ENCODE peak calls at places on chromosomes 6 and 20, in seven cellular contexts. E, O, Q, H, D, S and A are unnamed samples.

GRCh38 chr6:132683543-132683942 is 24.6 kb upstream of the TAAR1 start:
- DNase-seq in E (no peak), O (no peak), Q (no peak), H (no peak), D (peak), S (no peak), A (peak)

GRCh38 chr6:84050408-84050807 is 16.8 kb downstream of the MRAP2 start:
- DNase-seq in E (no peak), O (no peak), Q (no peak), H (no peak), D (no peak), S (no peak), A (no peak)

GRCh38 chr6:143053856-143054255 is 6.8 kb upstream of the AIG1 start:
- DNase-seq in E (no peak), O (no peak), Q (no peak), H (no peak), D (no peak), S (no peak), A (no peak)

GRCh38 chr6:139981810-139982550 is 607.5 kb upstream of the CITED2 start:
- DNase-seq in E (no peak), O (no peak), Q (peak), H (no peak), D (no peak), S (no peak), A (peak)

GRCh38 chr6:35524380-35525020 is 11.8 kb upstream of the TULP1 start:
- DNase-seq in E (no peak), O (no peak), Q (no peak), H (no peak), D (no peak), S (no peak), A (no peak)

GRCh38 chr6:168875811-168876576 is 377.7 kb downstream of the THBS2 start:
- DNase-seq in E (no peak), O (no peak), Q (no peak), H (no peak), D (no peak), S (no peak), A (no peak)

GRCh38 chr6:47221565-47221964 is 88.1 kb downstream of the TNFRSF21 start:
- DNase-seq in E (no peak), O (no peak), Q (no peak), H (no peak), D (no peak), S (no peak), A (no peak)

GRCh38 chr20:8854566-8854965 is 214.3 kb upstream of the PLCB4 start:
- DNase-seq in E (peak), O (no peak), Q (no peak), H (peak), D (peak), S (no peak), A (no peak)

GRCh38 chr6:41284726-41285125 is 1.8 kb downstream of the TREM1 start:
- DNase-seq in E (no peak), O (no peak), Q (no peak), H (no peak), D (no peak), S (no peak), A (peak)

GRCh38 chr6:162173448-162173847 is 554.1 kb downstream of the PRKN start:
- DNase-seq in E (no peak), O (no peak), Q (no peak), H (no peak), D (no peak), S (no peak), A (no peak)

GRCh38 chr6:44795326-44795725 is 407.8 kb downstream of the CDC5L start:
- DNase-seq in E (no peak), O (no peak), Q (no peak), H (no peak), D (no peak), S (no peak), A (no peak)

GRCh38 chr6:16700202-16700997 is 60.9 kb downstream of the ATXN1 start:
- DNase-seq in E (no peak), O (no peak), Q (no peak), H (no peak), D (no peak), S (peak), A (no peak)

GRCh38 chr20:49385471-49385870 is 97.0 kb downstream of the KCNB1 start:
- DNase-seq in E (no peak), O (no peak), Q (no peak), H (no peak), D (no peak), S (no peak), A (no peak)

GRCh38 chr6:14732845-14733757 is 512.8 kb upstream of the JARID2 start:
- DNase-seq in E (no peak), O (peak), Q (no peak), H (no peak), D (no peak), S (no peak), A (no peak)

GRCh38 chr6:93350774-93351173 is 68.6 kb downstream of the EPHA7 start:
- DNase-seq in E (no peak), O (no peak), Q (no peak), H (no peak), D (no peak), S (no peak), A (no peak)

GRCh38 chr6:135826225-135826804 is 25.2 kb upstream of the PDE7B start:
- DNase-seq in E (no peak), O (no peak), Q (no peak), H (no peak), D (no peak), S (no peak), A (no peak)

GRCh38 chr6:106530026-106530425 is 99.3 kb downstream of the RTN4IP1 start:
- DNase-seq in E (no peak), O (no peak), Q (no peak), H (no peak), D (no peak), S (no peak), A (no peak)

GRCh38 chr20:11972478-11972877 is 54.8 kb downstream of the BTBD3 start:
- DNase-seq in E (no peak), O (no peak), Q (no peak), H (no peak), D (no peak), S (no peak), A (no peak)

GRCh38 chr6:166353507-166353906 is 11.2 kb upstream of the SFT2D1 start:
- DNase-seq in E (no peak), O (no peak), Q (no peak), H (no peak), D (no peak), S (no peak), A (no peak)

GRCh38 chr6:69827491-69827890 is 30.7 kb upstream of the LMBRD1 start:
- DNase-seq in E (no peak), O (no peak), Q (no peak), H (no peak), D (no peak), S (no peak), A (peak)

GRCh38 chr20:23456416-23456815 is 3.7 kb upstream of the CST11 start:
- DNase-seq in E (no peak), O (no peak), Q (no peak), H (no peak), D (no peak), S (peak), A (no peak)

GRCh38 chr6:126614642-126615504 is 275.0 kb downstream of the CENPW start:
- DNase-seq in E (no peak), O (no peak), Q (no peak), H (no peak), D (no peak), S (no peak), A (no peak)

GRCh38 chr6:46251583-46252339 is 81.0 kb upstream of the ENPP5 start:
- DNase-seq in E (no peak), O (no peak), Q (no peak), H (no peak), D (no peak), S (no peak), A (no peak)

GRCh38 chr20:3808141-3808479 is 12.0 kb downstream of the CDC25B start:
- DNase-seq in E (peak), O (peak), Q (no peak), H (peak), D (peak), S (no peak), A (peak)

GRCh38 chr20:47360489-47361267 is 4.2 kb upstream of the ZMYND8 start:
- DNase-seq in E (peak), O (peak), Q (peak), H (peak), D (peak), S (no peak), A (peak)

GRCh38 chr20:13028001-13028400 is 19.2 kb downstream of the SPTLC3 start:
- DNase-seq in E (no peak), O (no peak), Q (no peak), H (no peak), D (no peak), S (no peak), A (no peak)

GRCh38 chr6:152635949-152636674 is 1.1 kb downstream of the SYNE1 start:
- DNase-seq in E (peak), O (no peak), Q (peak), H (no peak), D (no peak), S (peak), A (no peak)

GRCh38 chr6:70973591-70973990 is 16.7 kb upstream of the B3GAT2 start:
- DNase-seq in E (no peak), O (no peak), Q (no peak), H (no peak), D (no peak), S (no peak), A (no peak)

GRCh38 chr6:27375613-27376079 is 12.9 kb upstream of the ZNF391 start:
- DNase-seq in E (no peak), O (no peak), Q (no peak), H (no peak), D (no peak), S (no peak), A (no peak)
- H3K4me3 ChIP-seq in E (peak), O (no peak), Q (no peak), H (peak), D (no peak), S (peak), A (peak)

GRCh38 chr6:111342913-111343312 is 140.1 kb downstream of the REV3L start:
- DNase-seq in E (no peak), O (no peak), Q (no peak), H (no peak), D (no peak), S (no peak), A (no peak)
- H3K4me3 ChIP-seq in E (no peak), O (no peak), Q (no peak), H (no peak), D (no peak), S (no peak), A (no peak)

GRCh38 chr6:118186676-118187567 is 279.9 kb downstream of the SLC35F1 start:
- DNase-seq in E (no peak), O (no peak), Q (no peak), H (no peak), D (no peak), S (no peak), A (no peak)

GRCh38 chr6:118188561-118188960 is 281.5 kb downstream of the SLC35F1 start:
- DNase-seq in E (no peak), O (no peak), Q (no peak), H (no peak), D (no peak), S (no peak), A (no peak)

GRCh38 chr6:118187568-118188164 is 280.6 kb downstream of the SLC35F1 start:
- DNase-seq in E (peak), O (no peak), Q (no peak), H (no peak), D (peak), S (no peak), A (peak)
- H3K4me3 ChIP-seq in E (peak), O (no peak), Q (no peak), H (no peak), D (no peak), S (no peak), A (no peak)

GRCh38 chr6:31727717-31728671 is 1.1 kb downstream of the DDAH2 start:
- DNase-seq in E (no peak), O (no peak), Q (no peak), H (peak), D (no peak), S (no peak), A (no peak)
- H3K4me3 ChIP-seq in E (peak), O (no peak), Q (peak), H (peak), D (peak), S (no peak), A (no peak)

DNA sequence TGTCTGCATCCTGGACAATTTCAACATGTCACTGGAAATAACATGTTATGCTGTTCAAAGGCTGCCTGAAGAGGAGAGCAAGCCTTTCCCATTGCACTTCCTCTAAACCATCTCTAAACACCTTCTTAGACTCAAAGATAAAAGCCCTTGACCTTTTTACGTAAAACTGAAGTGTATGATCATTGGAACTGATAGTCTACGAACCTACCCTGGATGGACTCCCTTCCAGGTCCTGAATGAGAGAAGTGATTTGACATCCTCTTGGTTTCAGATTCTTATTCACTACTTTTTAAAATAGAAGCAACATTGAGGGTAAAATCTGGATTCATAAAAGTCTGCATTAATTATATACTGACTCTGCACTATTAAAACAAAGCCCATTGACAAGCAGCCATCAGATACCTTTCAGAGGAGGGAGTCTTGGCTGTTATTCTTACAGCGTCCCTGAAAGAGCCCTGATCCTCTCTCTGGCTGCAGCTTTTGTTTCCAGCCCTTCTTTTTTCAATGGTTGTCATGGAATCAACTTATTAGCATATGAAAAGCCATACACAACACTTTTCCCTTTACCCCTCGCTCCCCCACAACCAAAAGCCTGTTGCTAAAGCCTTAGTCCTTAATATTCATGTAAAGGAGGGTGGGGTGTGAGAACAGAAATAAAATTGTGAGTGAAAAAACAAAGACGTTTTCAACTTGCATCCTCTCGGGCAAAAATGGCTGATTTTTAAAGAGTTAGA is 270.0 kb upstream of the MARCKS start:
- DNase-seq in E (no peak), O (no peak), Q (peak), H (no peak), D (no peak), S (no peak), A (no peak)
- H3K4me3 ChIP-seq in E (no peak), O (no peak), Q (peak), H (no peak), D (no peak), S (no peak), A (no peak)

DNA sequence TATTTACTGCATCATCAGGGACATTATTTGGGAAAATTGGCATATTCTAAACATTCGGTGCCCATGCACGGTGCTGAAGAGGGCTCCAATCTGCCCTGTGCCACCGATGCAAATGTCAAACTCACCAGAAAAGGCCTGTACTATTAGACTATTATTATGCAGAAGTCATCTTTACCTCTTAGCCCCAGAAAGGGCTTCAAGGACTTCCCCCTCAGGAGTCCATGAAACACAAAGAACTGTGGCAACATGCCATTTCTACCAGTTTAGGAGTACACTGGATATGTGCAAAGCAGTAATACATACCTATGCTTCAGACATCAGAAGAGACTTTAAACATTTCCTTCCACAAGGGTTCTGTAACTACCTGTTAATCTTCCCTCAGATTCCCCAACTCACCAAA is 8.6 kb downstream of the DIDO1 start:
- DNase-seq in E (no peak), O (no peak), Q (no peak), H (no peak), D (no peak), S (no peak), A (no peak)
- H3K4me3 ChIP-seq in E (no peak), O (no peak), Q (no peak), H (no peak), D (no peak), S (peak), A (no peak)

DNA sequence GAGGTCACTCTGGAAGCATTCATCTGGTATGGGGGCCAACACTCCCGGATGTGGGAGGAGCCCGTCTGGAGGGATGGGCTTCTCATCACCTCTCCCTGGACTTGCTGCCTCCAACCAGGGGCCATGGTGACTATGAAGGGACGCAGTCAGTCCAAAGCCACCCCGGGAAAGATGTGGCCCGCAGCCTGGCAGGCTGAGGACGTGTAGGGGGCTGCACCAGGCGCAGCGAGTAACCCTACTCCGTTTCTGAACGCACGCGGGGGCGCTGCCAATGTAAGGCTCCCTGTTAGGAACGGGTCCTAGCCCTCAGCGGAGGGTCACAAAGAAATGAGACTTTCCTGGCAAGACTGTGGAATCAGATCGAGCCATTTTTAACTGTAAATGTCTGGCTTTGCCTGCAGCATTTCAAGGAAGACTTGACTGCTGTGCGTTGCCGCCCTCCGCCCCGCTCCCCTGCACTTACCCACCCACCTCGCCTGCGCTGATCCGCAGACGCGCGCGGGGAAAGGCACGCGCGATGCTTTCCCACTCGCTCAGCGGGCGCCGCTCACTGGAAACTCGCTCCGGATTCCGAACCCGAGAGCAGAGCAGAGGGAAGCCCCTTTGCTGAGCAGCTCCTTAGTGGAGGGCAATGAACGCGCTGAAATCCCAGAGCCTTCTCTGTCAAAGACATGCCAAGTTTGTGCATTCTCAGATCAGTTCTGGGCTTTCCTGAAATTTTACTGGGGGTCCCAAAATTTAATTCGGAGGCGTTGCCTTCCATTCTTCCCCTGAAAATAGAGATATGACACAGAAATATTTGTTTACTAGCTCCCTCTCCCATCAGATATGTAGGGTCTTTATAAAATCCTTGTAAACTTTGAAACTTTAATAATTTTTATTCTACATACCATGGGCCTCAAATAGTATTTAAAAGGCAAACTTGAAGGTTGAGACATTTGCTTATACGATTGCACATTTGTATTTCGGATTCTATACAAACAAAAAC is 54.9 kb downstream of the IL20RA start:
- DNase-seq in E (no peak), O (no peak), Q (no peak), H (no peak), D (no peak), S (no peak), A (no peak)
- H3K4me3 ChIP-seq in E (peak), O (peak), Q (peak), H (peak), D (peak), S (no peak), A (peak)

GRCh38 chr20:58691773-58692578 is 624 bp upstream of the NPEPL1 start:
- DNase-seq in E (peak), O (no peak), Q (no peak), H (peak), D (no peak), S (no peak), A (no peak)
- H3K4me3 ChIP-seq in E (peak), O (peak), Q (no peak), H (peak), D (no peak), S (no peak), A (no peak)

GRCh38 chr6:3249821-3250220 is 8.9 kb upstream of the PSMG4 start:
- DNase-seq in E (no peak), O (no peak), Q (no peak), H (no peak), D (no peak), S (no peak), A (no peak)

GRCh38 chr6:3250278-3250677 is 8.5 kb upstream of the PSMG4 start:
- DNase-seq in E (no peak), O (no peak), Q (no peak), H (no peak), D (no peak), S (no peak), A (no peak)

GRCh38 chr6:3245216-3245615 is 13.5 kb upstream of the PSMG4 start:
- DNase-seq in E (no peak), O (no peak), Q (no peak), H (no peak), D (no peak), S (no peak), A (no peak)

GRCh38 chr6:3244003-3244831 is 14.5 kb upstream of the PSMG4 start:
- DNase-seq in E (no peak), O (no peak), Q (no peak), H (no peak), D (no peak), S (no peak), A (no peak)

GRCh38 chr6:3247255-3248146 is 11.2 kb upstream of the PSMG4 start:
- DNase-seq in E (peak), O (peak), Q (no peak), H (no peak), D (peak), S (no peak), A (peak)
- H3K4me3 ChIP-seq in E (peak), O (peak), Q (no peak), H (peak), D (peak), S (no peak), A (peak)